ENCODE peak calls at places on chromosomes 3 and 15, in seven cellular contexts. X, E, N, O, C, S and F are unnamed samples.

GRCh38 chr3:64928683-64929082 is 240.9 kb upstream of the ADAMTS9 start:
- DNase-seq in X (no peak), E (no peak), N (no peak), O (no peak), C (no peak), S (no peak), F (no peak)

GRCh38 chr3:42143440-42143839 is 52.3 kb downstream of the TRAK1 start:
- DNase-seq in X (no peak), E (no peak), N (no peak), O (no peak), C (no peak), S (no peak), F (no peak)

GRCh38 chr3:193894121-193894863 is 241.7 kb upstream of the HES1 start:
- DNase-seq in X (no peak), E (no peak), N (no peak), O (peak; percentile 3), C (no peak), S (no peak), F (no peak)

GRCh38 chr3:65005481-65005880 is 317.7 kb upstream of the ADAMTS9 start:
- DNase-seq in X (no peak), E (no peak), N (no peak), O (no peak), C (no peak), S (no peak), F (no peak)

GRCh38 chr3:180433172-180433571 is 168.8 kb upstream of the TTC14 start:
- DNase-seq in X (peak; percentile 82), E (peak; percentile 84), N (no peak), O (no peak), C (no peak), S (peak; percentile 14), F (no peak)

GRCh38 chr3:180704532-180704931 is 25.2 kb upstream of the CCDC39 start:
- DNase-seq in X (no peak), E (no peak), N (no peak), O (no peak), C (no peak), S (no peak), F (no peak)

GRCh38 chr3:43364926-43365325 is 78.6 kb downstream of the SNRK start:
- DNase-seq in X (no peak), E (no peak), N (no peak), O (no peak), C (no peak), S (no peak), F (no peak)

GRCh38 chr3:180749322-180749721 is 70.0 kb upstream of the CCDC39 start:
- DNase-seq in X (no peak), E (no peak), N (no peak), O (no peak), C (no peak), S (no peak), F (no peak)

GRCh38 chr3:177810162-177810623 is 612.9 kb upstream of the TBL1XR1 start:
- DNase-seq in X (peak; percentile 79), E (no peak), N (no peak), O (no peak), C (no peak), S (peak; percentile 81), F (no peak)

GRCh38 chr15:65856821-65857455 is 12.4 kb upstream of the RAB11A start:
- DNase-seq in X (no peak), E (peak; percentile 85), N (peak; percentile 55), O (peak; percentile 11), C (no peak), S (no peak), F (peak; percentile 7)

GRCh38 chr3:59654120-59654952 is 604.5 kb upstream of the CFAP20DC start:
- DNase-seq in X (peak; percentile 73), E (no peak), N (no peak), O (no peak), C (no peak), S (no peak), F (no peak)

GRCh38 chr15:80182611-80183210 is 29.9 kb downstream of the FAH start:
- DNase-seq in X (no peak), E (no peak), N (no peak), O (peak; percentile 74), C (no peak), S (peak; percentile 89), F (no peak)

GRCh38 chr3:173529062-173529711 is 131.6 kb downstream of the NLGN1 start:
- DNase-seq in X (no peak), E (peak; percentile 69), N (no peak), O (no peak), C (no peak), S (no peak), F (no peak)

GRCh38 chr3:190229632-190230424 is 92.4 kb downstream of the CLDN1 start:
- DNase-seq in X (peak; percentile 92), E (no peak), N (no peak), O (peak; percentile 54), C (no peak), S (peak; percentile 7), F (no peak)